ENCODE peak calls at places on chromosomes 12 and 14, in eight cellular contexts. One of them, this sample, is unnamed.
A peak's percentile ranks its signal among the peaks of the same experiment; 100 is the strongest.

GRCh38 chr14:47200740-47201139 is 474.7 kb downstream of the MDGA2 start:
- DNase-seq in HT1080: no peak
- DNase-seq in H7: no peak
- DNase-seq in AG20443: no peak
- DNase-seq in mucosa of gallbladder: no peak
- DNase-seq in activated T-helper 2 cell treated with anti-CD3 and anti-CD28 coated beads, Interferon-gamma antibody, Interleukin-2, Interleukin-4, amounts not matched to agents 10 μg/mL and 5 μg/mL and 100 μg/mL, durations not matched to agents 14 hours and 24 hours and 36 hours: no peak
- DNase-seq in CD4-positive, alpha-beta T cell: no peak
- DNase-seq in NCI-H1105: no peak
- DNase-seq in this sample: no peak

GRCh38 chr14:61296707-61297502 is 15.8 kb upstream of the TMEM30B start:
- DNase-seq in HT1080: peak; percentile 42
- DNase-seq in H7: no peak
- DNase-seq in AG20443: peak; percentile 48
- DNase-seq in mucosa of gallbladder: no peak
- DNase-seq in activated T-helper 2 cell treated with anti-CD3 and anti-CD28 coated beads, Interferon-gamma antibody, Interleukin-2, Interleukin-4, amounts not matched to agents 10 μg/mL and 5 μg/mL and 100 μg/mL, durations not matched to agents 14 hours and 24 hours and 36 hours: no peak
- DNase-seq in CD4-positive, alpha-beta T cell: no peak
- DNase-seq in NCI-H1105: peak; percentile 19
- DNase-seq in this sample: peak; percentile 54

GRCh38 chr12:38823743-38824142 is 81.6 kb downstream of the CPNE8 start:
- DNase-seq in HT1080: peak; percentile 34
- DNase-seq in H7: no peak
- DNase-seq in AG20443: peak; percentile 16
- DNase-seq in mucosa of gallbladder: no peak
- DNase-seq in activated T-helper 2 cell treated with anti-CD3 and anti-CD28 coated beads, Interferon-gamma antibody, Interleukin-2, Interleukin-4, amounts not matched to agents 10 μg/mL and 5 μg/mL and 100 μg/mL, durations not matched to agents 14 hours and 24 hours and 36 hours: no peak
- DNase-seq in CD4-positive, alpha-beta T cell: no peak
- DNase-seq in NCI-H1105: no peak
- DNase-seq in this sample: peak; percentile 5

GRCh38 chr14:51044961-51045360 is 49.9 kb downstream of the TRIM9 start:
- DNase-seq in HT1080: no peak
- DNase-seq in H7: no peak
- DNase-seq in AG20443: peak; percentile 21
- DNase-seq in mucosa of gallbladder: no peak
- DNase-seq in activated T-helper 2 cell treated with anti-CD3 and anti-CD28 coated beads, Interferon-gamma antibody, Interleukin-2, Interleukin-4, amounts not matched to agents 10 μg/mL and 5 μg/mL and 100 μg/mL, durations not matched to agents 14 hours and 24 hours and 36 hours: no peak
- DNase-seq in CD4-positive, alpha-beta T cell: no peak
- DNase-seq in NCI-H1105: no peak
- DNase-seq in this sample: no peak

GRCh38 chr12:4106617-4107016 is 166.9 kb upstream of the CCND2 start:
- DNase-seq in HT1080: no peak
- DNase-seq in H7: no peak
- DNase-seq in AG20443: no peak
- DNase-seq in mucosa of gallbladder: no peak
- DNase-seq in activated T-helper 2 cell treated with anti-CD3 and anti-CD28 coated beads, Interferon-gamma antibody, Interleukin-2, Interleukin-4, amounts not matched to agents 10 μg/mL and 5 μg/mL and 100 μg/mL, durations not matched to agents 14 hours and 24 hours and 36 hours: no peak
- DNase-seq in CD4-positive, alpha-beta T cell: no peak
- DNase-seq in NCI-H1105: no peak
- DNase-seq in this sample: no peak

GRCh38 chr12:39145175-39145999 is 240.0 kb upstream of the CPNE8 start:
- DNase-seq in HT1080: no peak
- DNase-seq in H7: peak; percentile 87
- DNase-seq in AG20443: peak; percentile 81
- DNase-seq in mucosa of gallbladder: peak; percentile 14
- DNase-seq in activated T-helper 2 cell treated with anti-CD3 and anti-CD28 coated beads, Interferon-gamma antibody, Interleukin-2, Interleukin-4, amounts not matched to agents 10 μg/mL and 5 μg/mL and 100 μg/mL, durations not matched to agents 14 hours and 24 hours and 36 hours: peak; percentile 39
- DNase-seq in CD4-positive, alpha-beta T cell: no peak
- DNase-seq in NCI-H1105: no peak
- DNase-seq in this sample: peak; percentile 47

GRCh38 chr12:7486512-7486911 is 17.1 kb downstream of the CD163 start:
- DNase-seq in HT1080: no peak
- DNase-seq in H7: no peak
- DNase-seq in AG20443: no peak
- DNase-seq in mucosa of gallbladder: no peak
- DNase-seq in activated T-helper 2 cell treated with anti-CD3 and anti-CD28 coated beads, Interferon-gamma antibody, Interleukin-2, Interleukin-4, amounts not matched to agents 10 μg/mL and 5 μg/mL and 100 μg/mL, durations not matched to agents 14 hours and 24 hours and 36 hours: no peak
- DNase-seq in CD4-positive, alpha-beta T cell: no peak
- DNase-seq in NCI-H1105: no peak
- DNase-seq in this sample: no peak

GRCh38 chr12:109512608-109513007 is 35.2 kb downstream of the UBE3B start:
- DNase-seq in HT1080: no peak
- DNase-seq in H7: no peak
- DNase-seq in AG20443: no peak
- DNase-seq in mucosa of gallbladder: no peak
- DNase-seq in activated T-helper 2 cell treated with anti-CD3 and anti-CD28 coated beads, Interferon-gamma antibody, Interleukin-2, Interleukin-4, amounts not matched to agents 10 μg/mL and 5 μg/mL and 100 μg/mL, durations not matched to agents 14 hours and 24 hours and 36 hours: no peak
- DNase-seq in CD4-positive, alpha-beta T cell: no peak
- DNase-seq in NCI-H1105: no peak
- DNase-seq in this sample: peak; percentile 31

GRCh38 chr12:66944365-66944764 is 265.5 kb upstream of the GRIP1 start:
- DNase-seq in HT1080: no peak
- DNase-seq in H7: no peak
- DNase-seq in AG20443: no peak
- DNase-seq in mucosa of gallbladder: no peak
- DNase-seq in activated T-helper 2 cell treated with anti-CD3 and anti-CD28 coated beads, Interferon-gamma antibody, Interleukin-2, Interleukin-4, amounts not matched to agents 10 μg/mL and 5 μg/mL and 100 μg/mL, durations not matched to agents 14 hours and 24 hours and 36 hours: no peak
- DNase-seq in CD4-positive, alpha-beta T cell: no peak
- DNase-seq in NCI-H1105: no peak
- DNase-seq in this sample: no peak

GRCh38 chr12:32273063-32273521 is 126.3 kb upstream of the FGD4 start:
- DNase-seq in HT1080: peak; percentile 6
- DNase-seq in H7: no peak
- DNase-seq in AG20443: no peak
- DNase-seq in mucosa of gallbladder: no peak
- DNase-seq in activated T-helper 2 cell treated with anti-CD3 and anti-CD28 coated beads, Interferon-gamma antibody, Interleukin-2, Interleukin-4, amounts not matched to agents 10 μg/mL and 5 μg/mL and 100 μg/mL, durations not matched to agents 14 hours and 24 hours and 36 hours: no peak
- DNase-seq in CD4-positive, alpha-beta T cell: no peak
- DNase-seq in NCI-H1105: no peak
- DNase-seq in this sample: peak; percentile 38

GRCh38 chr12:98745578-98746391 is 100.7 kb downstream of the APAF1 start:
- DNase-seq in HT1080: no peak
- DNase-seq in H7: peak; percentile 48
- DNase-seq in AG20443: peak; percentile 52
- DNase-seq in mucosa of gallbladder: no peak
- DNase-seq in activated T-helper 2 cell treated with anti-CD3 and anti-CD28 coated beads, Interferon-gamma antibody, Interleukin-2, Interleukin-4, amounts not matched to agents 10 μg/mL and 5 μg/mL and 100 μg/mL, durations not matched to agents 14 hours and 24 hours and 36 hours: peak; percentile 23
- DNase-seq in CD4-positive, alpha-beta T cell: no peak
- DNase-seq in NCI-H1105: no peak
- DNase-seq in this sample: no peak

GRCh38 chr12:131808744-131809371 is 19.3 kb upstream of the MMP17 start:
- DNase-seq in HT1080: no peak
- DNase-seq in H7: peak; percentile 67
- DNase-seq in AG20443: peak; percentile 79
- DNase-seq in mucosa of gallbladder: no peak
- DNase-seq in activated T-helper 2 cell treated with anti-CD3 and anti-CD28 coated beads, Interferon-gamma antibody, Interleukin-2, Interleukin-4, amounts not matched to agents 10 μg/mL and 5 μg/mL and 100 μg/mL, durations not matched to agents 14 hours and 24 hours and 36 hours: peak; percentile 33
- DNase-seq in CD4-positive, alpha-beta T cell: peak; percentile 22
- DNase-seq in NCI-H1105: no peak
- DNase-seq in this sample: no peak

GRCh38 chr12:109581334-109581691 is 7.7 kb downstream of the MVK start:
- DNase-seq in HT1080: no peak
- DNase-seq in H7: peak; percentile 47
- DNase-seq in AG20443: no peak
- DNase-seq in mucosa of gallbladder: no peak
- DNase-seq in activated T-helper 2 cell treated with anti-CD3 and anti-CD28 coated beads, Interferon-gamma antibody, Interleukin-2, Interleukin-4, amounts not matched to agents 10 μg/mL and 5 μg/mL and 100 μg/mL, durations not matched to agents 14 hours and 24 hours and 36 hours: no peak
- DNase-seq in CD4-positive, alpha-beta T cell: no peak
- DNase-seq in NCI-H1105: no peak
- DNase-seq in this sample: no peak

GRCh38 chr12:104258476-104259067 is 43.0 kb downstream of the TXNRD1 start:
- DNase-seq in HT1080: no peak
- DNase-seq in H7: no peak
- DNase-seq in AG20443: no peak
- DNase-seq in mucosa of gallbladder: no peak
- DNase-seq in activated T-helper 2 cell treated with anti-CD3 and anti-CD28 coated beads, Interferon-gamma antibody, Interleukin-2, Interleukin-4, amounts not matched to agents 10 μg/mL and 5 μg/mL and 100 μg/mL, durations not matched to agents 14 hours and 24 hours and 36 hours: no peak
- DNase-seq in CD4-positive, alpha-beta T cell: no peak
- DNase-seq in NCI-H1105: no peak
- DNase-seq in this sample: no peak

GRCh38 chr14:80316426-80316825 is 105.1 kb upstream of the DIO2 start:
- DNase-seq in HT1080: no peak
- DNase-seq in H7: no peak
- DNase-seq in AG20443: no peak
- DNase-seq in mucosa of gallbladder: no peak
- DNase-seq in activated T-helper 2 cell treated with anti-CD3 and anti-CD28 coated beads, Interferon-gamma antibody, Interleukin-2, Interleukin-4, amounts not matched to agents 10 μg/mL and 5 μg/mL and 100 μg/mL, durations not matched to agents 14 hours and 24 hours and 36 hours: no peak
- DNase-seq in CD4-positive, alpha-beta T cell: no peak
- DNase-seq in NCI-H1105: no peak
- DNase-seq in this sample: peak; percentile 9

GRCh38 chr12:49891476-49891875 is 12.2 kb downstream of the FAIM2 start:
- DNase-seq in HT1080: no peak
- DNase-seq in H7: no peak
- DNase-seq in AG20443: no peak
- DNase-seq in mucosa of gallbladder: no peak
- DNase-seq in activated T-helper 2 cell treated with anti-CD3 and anti-CD28 coated beads, Interferon-gamma antibody, Interleukin-2, Interleukin-4, amounts not matched to agents 10 μg/mL and 5 μg/mL and 100 μg/mL, durations not matched to agents 14 hours and 24 hours and 36 hours: no peak
- DNase-seq in CD4-positive, alpha-beta T cell: no peak
- DNase-seq in NCI-H1105: no peak
- DNase-seq in this sample: no peak

GRCh38 chr14:77406718-77407117 is 16.6 kb downstream of the NOXRED1 start:
- DNase-seq in HT1080: no peak
- DNase-seq in H7: no peak
- DNase-seq in AG20443: no peak
- DNase-seq in mucosa of gallbladder: no peak
- DNase-seq in activated T-helper 2 cell treated with anti-CD3 and anti-CD28 coated beads, Interferon-gamma antibody, Interleukin-2, Interleukin-4, amounts not matched to agents 10 μg/mL and 5 μg/mL and 100 μg/mL, durations not matched to agents 14 hours and 24 hours and 36 hours: no peak
- DNase-seq in CD4-positive, alpha-beta T cell: no peak
- DNase-seq in NCI-H1105: no peak
- DNase-seq in this sample: no peak

GRCh38 chr14:39368261-39368959 is 63.8 kb downstream of the FBXO33 start:
- DNase-seq in HT1080: peak; percentile 51
- DNase-seq in H7: peak; percentile 69
- DNase-seq in AG20443: peak; percentile 79
- DNase-seq in mucosa of gallbladder: peak; percentile 36
- DNase-seq in activated T-helper 2 cell treated with anti-CD3 and anti-CD28 coated beads, Interferon-gamma antibody, Interleukin-2, Interleukin-4, amounts not matched to agents 10 μg/mL and 5 μg/mL and 100 μg/mL, durations not matched to agents 14 hours and 24 hours and 36 hours: no peak
- DNase-seq in CD4-positive, alpha-beta T cell: no peak
- DNase-seq in NCI-H1105: peak; percentile 53
- DNase-seq in this sample: peak; percentile 81

GRCh38 chr14:49218436-49219092 is 367.6 kb downstream of the RPS29 start:
- DNase-seq in HT1080: peak; percentile 71
- DNase-seq in H7: no peak
- DNase-seq in AG20443: no peak
- DNase-seq in mucosa of gallbladder: no peak
- DNase-seq in activated T-helper 2 cell treated with anti-CD3 and anti-CD28 coated beads, Interferon-gamma antibody, Interleukin-2, Interleukin-4, amounts not matched to agents 10 μg/mL and 5 μg/mL and 100 μg/mL, durations not matched to agents 14 hours and 24 hours and 36 hours: no peak
- DNase-seq in CD4-positive, alpha-beta T cell: no peak
- DNase-seq in NCI-H1105: no peak
- DNase-seq in this sample: peak; percentile 48

GRCh38 chr12:63038361-63039100 is 103.6 kb upstream of the PPM1H start:
- DNase-seq in HT1080: no peak
- DNase-seq in H7: no peak
- DNase-seq in AG20443: no peak
- DNase-seq in mucosa of gallbladder: no peak
- DNase-seq in activated T-helper 2 cell treated with anti-CD3 and anti-CD28 coated beads, Interferon-gamma antibody, Interleukin-2, Interleukin-4, amounts not matched to agents 10 μg/mL and 5 μg/mL and 100 μg/mL, durations not matched to agents 14 hours and 24 hours and 36 hours: no peak
- DNase-seq in CD4-positive, alpha-beta T cell: no peak
- DNase-seq in NCI-H1105: peak; percentile 86
- DNase-seq in this sample: no peak

GRCh38 chr12:62256408-62257079 is 3.7 kb upstream of the USP15 start:
- DNase-seq in HT1080: no peak
- DNase-seq in H7: no peak
- DNase-seq in AG20443: no peak
- DNase-seq in mucosa of gallbladder: no peak
- DNase-seq in activated T-helper 2 cell treated with anti-CD3 and anti-CD28 coated beads, Interferon-gamma antibody, Interleukin-2, Interleukin-4, amounts not matched to agents 10 μg/mL and 5 μg/mL and 100 μg/mL, durations not matched to agents 14 hours and 24 hours and 36 hours: no peak
- DNase-seq in CD4-positive, alpha-beta T cell: no peak
- DNase-seq in NCI-H1105: no peak
- DNase-seq in this sample: no peak

GRCh38 chr12:94815958-94816357 is 165.6 kb upstream of the TMCC3 start:
- DNase-seq in HT1080: no peak
- DNase-seq in H7: peak; percentile 71
- DNase-seq in AG20443: no peak
- DNase-seq in mucosa of gallbladder: no peak
- DNase-seq in activated T-helper 2 cell treated with anti-CD3 and anti-CD28 coated beads, Interferon-gamma antibody, Interleukin-2, Interleukin-4, amounts not matched to agents 10 μg/mL and 5 μg/mL and 100 μg/mL, durations not matched to agents 14 hours and 24 hours and 36 hours: no peak
- DNase-seq in CD4-positive, alpha-beta T cell: no peak
- DNase-seq in NCI-H1105: no peak
- DNase-seq in this sample: no peak

GRCh38 chr14:28653521-28653920 is 113.1 kb upstream of the FOXG1 start:
- DNase-seq in HT1080: peak; percentile 13
- DNase-seq in H7: no peak
- DNase-seq in AG20443: no peak
- DNase-seq in mucosa of gallbladder: no peak
- DNase-seq in activated T-helper 2 cell treated with anti-CD3 and anti-CD28 coated beads, Interferon-gamma antibody, Interleukin-2, Interleukin-4, amounts not matched to agents 10 μg/mL and 5 μg/mL and 100 μg/mL, durations not matched to agents 14 hours and 24 hours and 36 hours: no peak
- DNase-seq in CD4-positive, alpha-beta T cell: no peak
- DNase-seq in NCI-H1105: no peak
- DNase-seq in this sample: peak; percentile 56

GRCh38 chr12:52810554-52810953 is 3.4 kb downstream of the KRT4 start:
- DNase-seq in HT1080: no peak
- DNase-seq in H7: no peak
- DNase-seq in AG20443: no peak
- DNase-seq in mucosa of gallbladder: no peak
- DNase-seq in activated T-helper 2 cell treated with anti-CD3 and anti-CD28 coated beads, Interferon-gamma antibody, Interleukin-2, Interleukin-4, amounts not matched to agents 10 μg/mL and 5 μg/mL and 100 μg/mL, durations not matched to agents 14 hours and 24 hours and 36 hours: no peak
- DNase-seq in CD4-positive, alpha-beta T cell: no peak
- DNase-seq in NCI-H1105: no peak
- DNase-seq in this sample: no peak

GRCh38 chr14:79578470-79578869 is 632.8 kb downstream of the DIO2 start:
- DNase-seq in HT1080: no peak
- DNase-seq in H7: no peak
- DNase-seq in AG20443: no peak
- DNase-seq in mucosa of gallbladder: no peak
- DNase-seq in activated T-helper 2 cell treated with anti-CD3 and anti-CD28 coated beads, Interferon-gamma antibody, Interleukin-2, Interleukin-4, amounts not matched to agents 10 μg/mL and 5 μg/mL and 100 μg/mL, durations not matched to agents 14 hours and 24 hours and 36 hours: no peak
- DNase-seq in CD4-positive, alpha-beta T cell: no peak
- DNase-seq in NCI-H1105: no peak
- DNase-seq in this sample: peak; percentile 86

GRCh38 chr12:97927991-97928390 is 465.4 kb downstream of the RMST start:
- DNase-seq in HT1080: no peak
- DNase-seq in H7: no peak
- DNase-seq in AG20443: peak; percentile 11
- DNase-seq in mucosa of gallbladder: no peak
- DNase-seq in activated T-helper 2 cell treated with anti-CD3 and anti-CD28 coated beads, Interferon-gamma antibody, Interleukin-2, Interleukin-4, amounts not matched to agents 10 μg/mL and 5 μg/mL and 100 μg/mL, durations not matched to agents 14 hours and 24 hours and 36 hours: no peak
- DNase-seq in CD4-positive, alpha-beta T cell: no peak
- DNase-seq in NCI-H1105: no peak
- DNase-seq in this sample: no peak

GRCh38 chr12:5511644-5512584 is 80.0 kb downstream of the NTF3 start:
- DNase-seq in HT1080: no peak
- DNase-seq in H7: peak; percentile 85
- DNase-seq in AG20443: peak; percentile 79
- DNase-seq in mucosa of gallbladder: no peak
- DNase-seq in activated T-helper 2 cell treated with anti-CD3 and anti-CD28 coated beads, Interferon-gamma antibody, Interleukin-2, Interleukin-4, amounts not matched to agents 10 μg/mL and 5 μg/mL and 100 μg/mL, durations not matched to agents 14 hours and 24 hours and 36 hours: no peak
- DNase-seq in CD4-positive, alpha-beta T cell: no peak
- DNase-seq in NCI-H1105: no peak
- DNase-seq in this sample: peak; percentile 13

GRCh38 chr12:60172266-60172665 is 576.4 kb downstream of the SLC16A7 start:
- DNase-seq in HT1080: no peak
- DNase-seq in H7: no peak
- DNase-seq in AG20443: peak; percentile 34
- DNase-seq in mucosa of gallbladder: no peak
- DNase-seq in activated T-helper 2 cell treated with anti-CD3 and anti-CD28 coated beads, Interferon-gamma antibody, Interleukin-2, Interleukin-4, amounts not matched to agents 10 μg/mL and 5 μg/mL and 100 μg/mL, durations not matched to agents 14 hours and 24 hours and 36 hours: no peak
- DNase-seq in CD4-positive, alpha-beta T cell: no peak
- DNase-seq in NCI-H1105: no peak
- DNase-seq in this sample: no peak